ENCODE peak calls at places on chromosomes 7 and 10, in four cellular contexts. One of them, this sample, is unnamed.

GRCh38 chr10:68787813-68788212 is 39.5 kb upstream of the STOX1 start:
- DNase-seq in endothelial cell: no peak
- DNase-seq in transverse colon: no peak
- DNase-seq in kidney epithelial cell: no peak
- DNase-seq in this sample: no peak

GRCh38 chr7:73774923-73775322 is 4.9 kb upstream of the CLDN3 start:
- DNase-seq in endothelial cell: no peak
- DNase-seq in transverse colon: no peak
- DNase-seq in kidney epithelial cell: no peak
- DNase-seq in this sample: no peak

GRCh38 chr7:55240418-55241142 is 124.6 kb upstream of the LANCL2 start:
- DNase-seq in endothelial cell: no peak
- DNase-seq in transverse colon: no peak
- DNase-seq in kidney epithelial cell: no peak
- DNase-seq in this sample: no peak

GRCh38 chr7:47404005-47404404 is 177.9 kb downstream of the TNS3 start:
- DNase-seq in endothelial cell: no peak
- DNase-seq in transverse colon: peak; percentile 2
- DNase-seq in kidney epithelial cell: no peak
- DNase-seq in this sample: no peak

GRCh38 chr10:78756604-78757442 is 311.9 kb upstream of the ZMIZ1 start:
- DNase-seq in endothelial cell: peak; percentile 52
- DNase-seq in transverse colon: peak; percentile 50
- DNase-seq in kidney epithelial cell: peak; percentile 96
- DNase-seq in this sample: no peak

GRCh38 chr7:130888017-130888371 is 154.0 kb upstream of the KLF14 start:
- DNase-seq in endothelial cell: no peak
- DNase-seq in transverse colon: no peak
- DNase-seq in kidney epithelial cell: no peak
- DNase-seq in this sample: no peak

GRCh38 chr7:139659922-139660316 is 117.9 kb downstream of the HIPK2 start:
- DNase-seq in endothelial cell: no peak
- DNase-seq in transverse colon: no peak
- DNase-seq in kidney epithelial cell: no peak
- DNase-seq in this sample: no peak

GRCh38 chr10:61733358-61733940 is 70.7 kb downstream of the CABCOCO1 start:
- DNase-seq in endothelial cell: peak; percentile 41
- DNase-seq in transverse colon: no peak
- DNase-seq in kidney epithelial cell: no peak
- DNase-seq in this sample: no peak

GRCh38 chr10:69505636-69506318 is 54.5 kb downstream of the TSPAN15 start:
- DNase-seq in endothelial cell: no peak
- DNase-seq in transverse colon: no peak
- DNase-seq in kidney epithelial cell: no peak
- DNase-seq in this sample: no peak

GRCh38 chr10:121088524-121088923 is 237.4 kb downstream of the WDR11 start:
- DNase-seq in endothelial cell: peak; percentile 49
- DNase-seq in transverse colon: peak; percentile 37
- DNase-seq in kidney epithelial cell: no peak
- DNase-seq in this sample: peak; percentile 64

GRCh38 chr10:2949948-2950354 is 117.4 kb upstream of the PFKP start:
- DNase-seq in endothelial cell: no peak
- DNase-seq in transverse colon: no peak
- DNase-seq in kidney epithelial cell: peak; percentile 45
- DNase-seq in this sample: no peak

GRCh38 chr7:6590645-6591110 is 857 bp downstream of the INTS15 start:
- DNase-seq in endothelial cell: no peak
- DNase-seq in transverse colon: no peak
- DNase-seq in kidney epithelial cell: no peak
- DNase-seq in this sample: no peak

GRCh38 chr7:116511552-116512523 is 12.3 kb downstream of the CAV2 start:
- DNase-seq in endothelial cell: no peak
- DNase-seq in transverse colon: no peak
- DNase-seq in kidney epithelial cell: no peak
- DNase-seq in this sample: no peak

GRCh38 chr10:110137142-110137545 is 70.3 kb upstream of the MXI1 start:
- DNase-seq in endothelial cell: no peak
- DNase-seq in transverse colon: no peak
- DNase-seq in kidney epithelial cell: no peak
- DNase-seq in this sample: no peak

GRCh38 chr7:33776791-33777190 is 128.5 kb upstream of the BMPER start:
- DNase-seq in endothelial cell: no peak
- DNase-seq in transverse colon: no peak
- DNase-seq in kidney epithelial cell: no peak
- DNase-seq in this sample: no peak

GRCh38 chr7:27677912-27678612 is 15.4 kb upstream of the HIBADH start:
- DNase-seq in endothelial cell: no peak
- DNase-seq in transverse colon: peak; percentile 21
- DNase-seq in kidney epithelial cell: peak; percentile 94
- DNase-seq in this sample: no peak

GRCh38 chr7:149284343-149284742 is 22.3 kb downstream of the ZNF783 start:
- DNase-seq in endothelial cell: no peak
- DNase-seq in transverse colon: peak; percentile 18
- DNase-seq in kidney epithelial cell: no peak
- DNase-seq in this sample: no peak

GRCh38 chr7:22587322-22587721 is 87.3 kb upstream of the STEAP1B start:
- DNase-seq in endothelial cell: no peak
- DNase-seq in transverse colon: no peak
- DNase-seq in kidney epithelial cell: no peak
- DNase-seq in this sample: no peak

GRCh38 chr10:103202319-103202718 is 9.2 kb upstream of the NT5C2 start:
- DNase-seq in endothelial cell: no peak
- DNase-seq in transverse colon: no peak
- DNase-seq in kidney epithelial cell: no peak
- DNase-seq in this sample: no peak

GRCh38 chr7:2539031-2540028 is 16.0 kb downstream of the BRAT1 start:
- DNase-seq in endothelial cell: no peak
- DNase-seq in transverse colon: peak; percentile 6
- DNase-seq in kidney epithelial cell: no peak
- DNase-seq in this sample: peak; percentile 18

GRCh38 chr10:28263136-28263857 is 39.6 kb downstream of the MPP7 start:
- DNase-seq in endothelial cell: no peak
- DNase-seq in transverse colon: peak; percentile 21
- DNase-seq in kidney epithelial cell: no peak
- DNase-seq in this sample: no peak

GRCh38 chr7:45155941-45156340 is 1.6 kb upstream of the RAMP3 start:
- DNase-seq in endothelial cell: no peak
- DNase-seq in transverse colon: no peak
- DNase-seq in kidney epithelial cell: no peak
- DNase-seq in this sample: no peak

GRCh38 chr7:105011771-105012502 is 2.1 kb upstream of the KMT2E start:
- DNase-seq in endothelial cell: peak; percentile 21
- DNase-seq in transverse colon: peak; percentile 48
- DNase-seq in kidney epithelial cell: no peak
- DNase-seq in this sample: no peak

GRCh38 chr10:91088300-91089140 is 131.9 kb upstream of the PCGF5 start:
- DNase-seq in endothelial cell: no peak
- DNase-seq in transverse colon: no peak
- DNase-seq in kidney epithelial cell: no peak
- DNase-seq in this sample: no peak

GRCh38 chr7:25028370-25028971 is 48.5 kb upstream of the OSBPL3 start:
- DNase-seq in endothelial cell: no peak
- DNase-seq in transverse colon: no peak
- DNase-seq in kidney epithelial cell: peak; percentile 84
- DNase-seq in this sample: no peak

GRCh38 chr10:62399211-62399610 is 25.0 kb downstream of the ZNF365 start:
- DNase-seq in endothelial cell: no peak
- DNase-seq in transverse colon: no peak
- DNase-seq in kidney epithelial cell: no peak
- DNase-seq in this sample: no peak

GRCh38 chr7:100213672-100214071 is 6.1 kb upstream of the PVRIG start:
- DNase-seq in endothelial cell: no peak
- DNase-seq in transverse colon: no peak
- DNase-seq in kidney epithelial cell: no peak
- DNase-seq in this sample: no peak

GRCh38 chr10:125014984-125015944 is 73.3 kb downstream of the ZRANB1 start:
- DNase-seq in endothelial cell: no peak
- DNase-seq in transverse colon: no peak
- DNase-seq in kidney epithelial cell: no peak
- DNase-seq in this sample: no peak

GRCh38 chr7:16646427-16647081 is 573 bp downstream of the BZW2 start:
- DNase-seq in endothelial cell: no peak
- DNase-seq in transverse colon: peak; percentile 17
- DNase-seq in kidney epithelial cell: no peak
- DNase-seq in this sample: peak; percentile 60

GRCh38 chr10:61898435-61898778 is 3.1 kb upstream of the ARID5B start:
- DNase-seq in endothelial cell: no peak
- DNase-seq in transverse colon: no peak
- DNase-seq in kidney epithelial cell: no peak
- DNase-seq in this sample: no peak

GRCh38 chr10:3067045-3067858 is at the start of gene PFKP:
- DNase-seq in endothelial cell: peak; percentile 33
- DNase-seq in transverse colon: peak; percentile 58
- DNase-seq in kidney epithelial cell: no peak
- DNase-seq in this sample: peak; percentile 49

GRCh38 chr10:79103078-79103477 is 34.3 kb downstream of the ZMIZ1 start:
- DNase-seq in endothelial cell: no peak
- DNase-seq in transverse colon: no peak
- DNase-seq in kidney epithelial cell: no peak
- DNase-seq in this sample: no peak

GRCh38 chr10:82267465-82267864 is 392.5 kb downstream of the NRG3 start:
- DNase-seq in endothelial cell: no peak
- DNase-seq in transverse colon: no peak
- DNase-seq in kidney epithelial cell: no peak
- DNase-seq in this sample: no peak

GRCh38 chr10:89548673-89549072 is 13.3 kb upstream of the SLC16A12 start:
- DNase-seq in endothelial cell: no peak
- DNase-seq in transverse colon: no peak
- DNase-seq in kidney epithelial cell: no peak
- DNase-seq in this sample: no peak

GRCh38 chr10:13690281-13690825 is 103.6 kb downstream of the PRPF18 start:
- DNase-seq in endothelial cell: no peak
- DNase-seq in transverse colon: no peak
- DNase-seq in kidney epithelial cell: no peak
- DNase-seq in this sample: no peak

GRCh38 chr10:104327745-104328635 is 10.3 kb downstream of the ITPRIP start:
- DNase-seq in endothelial cell: peak; percentile 37
- DNase-seq in transverse colon: no peak
- DNase-seq in kidney epithelial cell: no peak
- DNase-seq in this sample: no peak

GRCh38 chr7:17142831-17143541 is 155.5 kb upstream of the AHR start:
- DNase-seq in endothelial cell: no peak
- DNase-seq in transverse colon: no peak
- DNase-seq in kidney epithelial cell: no peak
- DNase-seq in this sample: no peak

GRCh38 chr10:12847361-12847975 is 154.0 kb downstream of the CCDC3 start:
- DNase-seq in endothelial cell: peak; percentile 55
- DNase-seq in transverse colon: no peak
- DNase-seq in kidney epithelial cell: no peak
- DNase-seq in this sample: peak; percentile 65

DNA sequence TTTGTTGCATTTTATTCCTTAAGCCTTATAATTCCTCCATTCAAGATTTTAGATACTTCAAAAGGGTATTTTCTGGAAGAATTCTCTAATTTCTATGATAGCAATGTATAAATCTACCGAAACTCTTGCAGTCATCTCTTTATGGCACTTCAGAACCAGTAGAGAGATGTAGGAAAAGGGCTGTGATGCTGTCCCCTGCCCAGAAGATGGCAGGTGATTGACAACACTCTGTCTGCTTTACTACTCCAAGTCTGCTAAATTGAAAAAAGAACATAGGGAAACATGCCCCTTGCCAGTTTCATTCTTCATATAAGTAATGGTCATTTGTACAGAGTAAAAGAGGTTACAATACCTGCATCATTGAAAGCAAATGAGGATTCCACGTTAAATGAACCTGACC is 5.1 kb downstream of the TCTN3 start:
- DNase-seq in endothelial cell: no peak
- DNase-seq in transverse colon: no peak
- DNase-seq in kidney epithelial cell: no peak
- DNase-seq in this sample: no peak
- TF ChIP-seq CTCF in endothelial cell: no peak
- TF ChIP-seq CTCF in transverse colon: no peak
- TF ChIP-seq CTCF in kidney epithelial cell: no peak
- TF ChIP-seq CTCF in this sample: no peak

GRCh38 chr7:218316-218715 is 25.9 kb downstream of the FAM20C start:
- DNase-seq in endothelial cell: no peak
- DNase-seq in transverse colon: no peak
- DNase-seq in kidney epithelial cell: no peak
- DNase-seq in this sample: no peak
- TF ChIP-seq CTCF in endothelial cell: no peak
- TF ChIP-seq CTCF in transverse colon: no peak
- TF ChIP-seq CTCF in kidney epithelial cell: no peak
- TF ChIP-seq CTCF in this sample: no peak

GRCh38 chr7:78223598-78223997 is 425.0 kb downstream of the PHTF2 start:
- DNase-seq in endothelial cell: no peak
- DNase-seq in transverse colon: no peak
- DNase-seq in kidney epithelial cell: no peak
- DNase-seq in this sample: no peak

GRCh38 chr7:78220754-78221153 is 422.2 kb downstream of the PHTF2 start:
- DNase-seq in endothelial cell: no peak
- DNase-seq in transverse colon: peak; percentile 53
- DNase-seq in kidney epithelial cell: no peak
- DNase-seq in this sample: no peak

GRCh38 chr7:78224923-78225322 is 426.4 kb downstream of the PHTF2 start:
- DNase-seq in endothelial cell: no peak
- DNase-seq in transverse colon: no peak
- DNase-seq in kidney epithelial cell: no peak
- DNase-seq in this sample: no peak

GRCh38 chr7:78225534-78225933 is 427.0 kb downstream of the PHTF2 start:
- DNase-seq in endothelial cell: no peak
- DNase-seq in transverse colon: no peak
- DNase-seq in kidney epithelial cell: no peak
- DNase-seq in this sample: no peak

DNA sequence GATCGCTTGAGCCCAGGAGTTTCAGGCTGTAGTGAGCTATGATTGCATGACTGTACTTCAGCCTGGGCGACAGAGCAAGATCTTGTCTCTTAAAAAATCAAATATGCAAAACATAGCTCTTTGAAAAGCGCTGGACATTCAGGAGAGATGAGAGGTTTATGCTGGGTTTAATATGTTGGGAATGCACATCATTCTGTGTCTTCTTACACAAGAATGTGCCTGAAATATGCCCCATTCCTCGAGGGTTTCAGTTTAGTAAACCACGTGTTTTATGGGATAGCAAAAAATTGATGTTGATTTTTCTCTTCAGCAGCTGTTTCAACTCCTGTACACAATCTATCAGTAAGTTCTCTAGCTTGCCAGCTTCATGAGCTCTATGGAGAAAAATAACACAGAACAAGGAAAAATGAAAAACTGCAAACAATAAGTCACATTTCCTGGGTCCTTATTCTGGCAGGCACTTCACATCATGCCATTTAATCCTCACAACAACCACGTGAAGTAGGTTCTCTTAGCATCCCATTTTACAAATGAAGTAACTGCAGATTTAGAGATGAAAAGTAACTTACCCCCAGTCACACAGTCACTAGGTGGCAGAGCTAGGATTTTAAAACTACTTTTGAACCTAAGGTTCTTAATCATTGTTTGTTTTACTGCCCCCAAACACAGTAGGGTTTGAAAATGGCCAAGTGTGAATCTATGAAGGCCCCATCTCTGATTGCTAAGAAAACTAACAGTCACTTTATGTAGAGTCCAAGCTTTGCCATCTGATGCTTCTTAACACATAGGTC is 423.6 kb downstream of the PHTF2 start:
- DNase-seq in endothelial cell: no peak
- DNase-seq in transverse colon: no peak
- DNase-seq in kidney epithelial cell: no peak
- DNase-seq in this sample: no peak
- TF ChIP-seq CTCF in endothelial cell: no peak
- TF ChIP-seq CTCF in transverse colon: no peak
- TF ChIP-seq CTCF in kidney epithelial cell: no peak
- TF ChIP-seq CTCF in this sample: no peak

GRCh38 chr10:17992266-17992665 is 40.5 kb downstream of the SLC39A12 start:
- DNase-seq in endothelial cell: no peak
- DNase-seq in transverse colon: no peak
- DNase-seq in kidney epithelial cell: no peak
- DNase-seq in this sample: no peak
- TF ChIP-seq CTCF in endothelial cell: no peak
- TF ChIP-seq CTCF in transverse colon: no peak
- TF ChIP-seq CTCF in kidney epithelial cell: no peak
- TF ChIP-seq CTCF in this sample: no peak